ENCODE peak calls at places on chromosomes 13 and 19, in six cellular contexts. One of them, this sample, is unnamed.

GRCh38 chr19:18710186-18710585 is 26.7 kb downstream of the CRTC1 start:
- DNase-seq in HEK293T: no peak
- DNase-seq in mesothelial cell of epicardium: no peak
- DNase-seq in HS-27A: no peak
- DNase-seq in substantia nigra: no peak
- DNase-seq in GM23248: no peak
- DNase-seq in this sample: no peak

GRCh38 chr19:8423821-8424223 is 10.7 kb downstream of the MARCHF2 start:
- DNase-seq in HEK293T: peak; percentile 64
- DNase-seq in mesothelial cell of epicardium: peak; percentile 42
- DNase-seq in HS-27A: peak; percentile 83
- DNase-seq in substantia nigra: no peak
- DNase-seq in GM23248: peak; percentile 100
- DNase-seq in this sample: no peak

GRCh38 chr13:82010780-82011179 is 1669.9 kb upstream of the SPRY2 start:
- DNase-seq in HEK293T: no peak
- DNase-seq in mesothelial cell of epicardium: no peak
- DNase-seq in HS-27A: no peak
- DNase-seq in substantia nigra: no peak
- DNase-seq in GM23248: no peak
- DNase-seq in this sample: no peak

GRCh38 chr19:16288544-16288943 is 36.1 kb upstream of the KLF2 start:
- DNase-seq in HEK293T: no peak
- DNase-seq in mesothelial cell of epicardium: no peak
- DNase-seq in HS-27A: no peak
- DNase-seq in substantia nigra: no peak
- DNase-seq in GM23248: no peak
- DNase-seq in this sample: peak; percentile 12

GRCh38 chr19:57363734-57364181 is 407 bp downstream of the TRAPPC2B start:
- DNase-seq in HEK293T: peak; percentile 17
- DNase-seq in mesothelial cell of epicardium: no peak
- DNase-seq in HS-27A: no peak
- DNase-seq in substantia nigra: no peak
- DNase-seq in GM23248: peak; percentile 61
- DNase-seq in this sample: no peak

GRCh38 chr13:92657565-92657964 is 569.0 kb upstream of the GPC6 start:
- DNase-seq in HEK293T: no peak
- DNase-seq in mesothelial cell of epicardium: no peak
- DNase-seq in HS-27A: no peak
- DNase-seq in substantia nigra: no peak
- DNase-seq in GM23248: no peak
- DNase-seq in this sample: no peak

GRCh38 chr19:49085020-49085867 is at the start of gene SNRNP70:
- DNase-seq in HEK293T: peak; percentile 99
- DNase-seq in mesothelial cell of epicardium: peak; percentile 100
- DNase-seq in HS-27A: peak; percentile 96
- DNase-seq in substantia nigra: peak; percentile 96
- DNase-seq in GM23248: peak; percentile 100
- DNase-seq in this sample: peak; percentile 100

GRCh38 chr13:83975668-83976165 is 93.4 kb upstream of the SLITRK1 start:
- DNase-seq in HEK293T: no peak
- DNase-seq in mesothelial cell of epicardium: no peak
- DNase-seq in HS-27A: no peak
- DNase-seq in substantia nigra: no peak
- DNase-seq in GM23248: no peak
- DNase-seq in this sample: no peak

GRCh38 chr13:45538382-45538781 is 73.6 kb downstream of the COG3 start:
- DNase-seq in HEK293T: no peak
- DNase-seq in mesothelial cell of epicardium: no peak
- DNase-seq in HS-27A: no peak
- DNase-seq in substantia nigra: no peak
- DNase-seq in GM23248: no peak
- DNase-seq in this sample: no peak

GRCh38 chr19:32581704-32582164 is 744 bp downstream of the PDCD5 start:
- DNase-seq in HEK293T: peak; percentile 35
- DNase-seq in mesothelial cell of epicardium: no peak
- DNase-seq in HS-27A: peak; percentile 31
- DNase-seq in substantia nigra: no peak
- DNase-seq in GM23248: peak; percentile 67
- DNase-seq in this sample: no peak

GRCh38 chr19:13401388-13401787 is 104.9 kb downstream of the CACNA1A start:
- DNase-seq in HEK293T: peak; percentile 38
- DNase-seq in mesothelial cell of epicardium: no peak
- DNase-seq in HS-27A: no peak
- DNase-seq in substantia nigra: no peak
- DNase-seq in GM23248: peak; percentile 50
- DNase-seq in this sample: peak; percentile 14

This sample was measured in DND-41.